ENCODE peak calls at places on chromosome 1, in seven cellular contexts. O, K, S, P, Q, I and W are unnamed samples.

GRCh38 chr1:200028586-200029034 is 1.1 kb downstream of the NR5A2 start:
- DNase-seq in S (no peak), P (no peak), O (no peak), K (peak), I (no peak), Q (no peak), W (no peak)

GRCh38 chr1:39132505-39133339 is 71.8 kb upstream of the MACF1 start:
- DNase-seq in K (peak), S (no peak), I (peak), O (peak), P (peak), Q (peak), W (no peak)

GRCh38 chr1:153663211-153663610 is 4.7 kb downstream of the SNAPIN start:
- DNase-seq in O (peak), K (no peak), P (no peak), Q (peak), I (peak), S (no peak), W (peak)

GRCh38 chr1:75423616-75424015 is 187.3 kb downstream of the SLC44A5 start:
- DNase-seq in K (peak), O (no peak), S (no peak), Q (no peak), I (no peak), P (no peak), W (no peak)

GRCh38 chr1:150992626-150993025 is 10.5 kb downstream of the ANXA9 start:
- DNase-seq in S (no peak), P (no peak), K (no peak), Q (no peak), O (no peak), I (no peak), W (no peak)

GRCh38 chr1:3433596-3434320 is 20.7 kb upstream of the ARHGEF16 start:
- DNase-seq in P (no peak), S (no peak), O (no peak), K (no peak), Q (no peak), I (no peak), W (no peak)

GRCh38 chr1:167161242-167161641 is 59.4 kb upstream of the POU2F1 start:
- DNase-seq in I (no peak), O (no peak), S (no peak), P (no peak), K (no peak), Q (peak), W (no peak)

GRCh38 chr1:227730630-227731151 is 4.4 kb downstream of the JMJD4 start:
- DNase-seq in P (no peak), K (peak), Q (no peak), I (no peak), S (no peak), O (no peak), W (no peak)

GRCh38 chr1:17134036-17134435 is 14.8 kb upstream of the PADI2 start:
- DNase-seq in O (no peak), P (no peak), I (no peak), S (no peak), K (no peak), Q (no peak), W (no peak)

GRCh38 chr1:99766378-99766800 is at the start of gene FRRS1:
- DNase-seq in K (peak), S (peak), Q (peak), P (no peak), I (peak), O (peak), W (peak)

GRCh38 chr1:29271724-29272123 is 35.4 kb downstream of the PTPRU start:
- DNase-seq in K (peak), P (no peak), Q (peak), I (peak), S (no peak), O (peak), W (peak)

GRCh38 chr1:229582011-229582694 is 23.6 kb upstream of the ABCB10 start:
- DNase-seq in K (no peak), O (peak), P (no peak), I (no peak), S (peak), Q (peak), W (peak)

GRCh38 chr1:196407358-196408041 is 200.7 kb downstream of the KCNT2 start:
- DNase-seq in K (no peak), Q (peak), S (no peak), P (no peak), I (peak), O (peak), W (peak)

GRCh38 chr1:29124366-29125236 is 898 bp upstream of the TMEM200B start:
- DNase-seq in I (peak), P (peak), S (no peak), O (peak), Q (peak), K (peak), W (peak)

GRCh38 chr1:225882699-225883615 is 777 bp upstream of the TMEM63A start:
- DNase-seq in S (peak), P (no peak), Q (peak), O (peak), I (peak), K (peak), W (peak)

GRCh38 chr1:22681564-22682276 is 28.7 kb downstream of the C1QB start:
- DNase-seq in P (no peak), Q (no peak), O (no peak), I (no peak), K (no peak), S (no peak), W (no peak)